ENCODE peak calls at places on chromosomes 6 and 20, in four cellular contexts. U, R, H and E are unnamed samples.

GRCh38 chr6:118736351-118736750 is 85.0 kb upstream of the CEP85L start:
- ATAC-seq in U (no peak), R (peak), H (no peak), E (no peak)

GRCh38 chr6:108653864-108654402 is 93.2 kb downstream of the FOXO3 start:
- ATAC-seq in U (peak), R (no peak), H (peak), E (no peak)

GRCh38 chr6:49325901-49326300 is 137.2 kb downstream of the MMUT start:
- ATAC-seq in U (no peak), R (no peak), H (peak), E (no peak)

GRCh38 chr20:46284028-46284427 is 24.3 kb downstream of the CDH22 start:
- ATAC-seq in U (no peak), R (no peak), H (no peak), E (no peak)

GRCh38 chr6:76876922-76877553 is 586.3 kb downstream of the HTR1B start:
- ATAC-seq in U (peak), R (no peak), H (peak), E (peak)

GRCh38 chr6:36633915-36634314 is 39.8 kb downstream of the SRSF3 start:
- ATAC-seq in U (peak), R (no peak), H (peak), E (peak)

GRCh38 chr20:11755071-11755881 is 162.4 kb upstream of the BTBD3 start:
- ATAC-seq in U (peak), R (no peak), H (no peak), E (no peak)

GRCh38 chr6:156876302-156876701 is 99.1 kb downstream of the ARID1B start:
- ATAC-seq in U (no peak), R (no peak), H (peak), E (peak)

GRCh38 chr20:1933465-1933870 is 38.3 kb downstream of the SIRPA start:
- ATAC-seq in U (no peak), R (no peak), H (peak), E (peak)

GRCh38 chr6:144248470-144249301 is 36.4 kb upstream of the UTRN start:
- ATAC-seq in U (no peak), R (peak), H (peak), E (peak)

GRCh38 chr6:47146426-47147174 is 104.5 kb upstream of the ADGRF1 start:
- ATAC-seq in U (peak), R (no peak), H (peak), E (no peak)

GRCh38 chr6:32153252-32153834 is 598 bp upstream of the PPT2 start:
- ATAC-seq in U (peak), R (peak), H (peak), E (peak)

GRCh38 chr6:43772571-43773049 is 2.6 kb downstream of the VEGFA start:
- ATAC-seq in U (no peak), R (no peak), H (peak), E (no peak)

GRCh38 chr20:1927217-1927616 is 32.0 kb downstream of the SIRPA start:
- ATAC-seq in U (no peak), R (no peak), H (no peak), E (no peak)

GRCh38 chr20:13220857-13221297 is at the start of gene ISM1:
- ATAC-seq in U (peak), R (peak), H (peak), E (peak)

GRCh38 chr6:37592085-37592698 is 92.5 kb upstream of the CCDC167 start:
- ATAC-seq in U (no peak), R (no peak), H (no peak), E (no peak)

GRCh38 chr20:32385541-32385940 is 27.4 kb downstream of the ASXL1 start:
- ATAC-seq in U (no peak), R (no peak), H (no peak), E (peak)

GRCh38 chr20:48886189-48886588 is 35.3 kb upstream of the ARFGEF2 start:
- ATAC-seq in U (no peak), R (no peak), H (peak), E (no peak)

GRCh38 chr20:50416269-50416863 is 93.8 kb upstream of the PTPN1 start:
- ATAC-seq in U (no peak), R (no peak), H (no peak), E (no peak)

GRCh38 chr6:156885562-156885961 is 108.4 kb downstream of the ARID1B start:
- ATAC-seq in U (no peak), R (no peak), H (no peak), E (no peak)

GRCh38 chr6:38078671-38079070 is 259.1 kb downstream of the ZFAND3 start:
- ATAC-seq in U (no peak), R (no peak), H (no peak), E (no peak)

GRCh38 chr6:161255518-161255917 is 18.3 kb downstream of the AGPAT4 start:
- ATAC-seq in U (no peak), R (no peak), H (no peak), E (no peak)

GRCh38 chr6:116433313-116433712 is 27.9 kb upstream of the CALHM6 start:
- ATAC-seq in U (no peak), R (no peak), H (no peak), E (no peak)